ENCODE peak calls at places on chromosome 7, in eight cellular contexts. A is ACHN, O is amniotic stem cell, K is LoVo, Z is coronary artery, L is mesothelial cell of epicardium, C is NCI-H2107, G is amygdala. H is an unnamed sample.

GRCh38 chr7:47816647-47817046 is 131.6 kb downstream of the PKD1L1 start:
- DNase-seq in A (no peak), O (no peak), K (no peak), Z (no peak), L (no peak), C (no peak), G (no peak), H (no peak)

GRCh38 chr7:50595538-50596102 is 30.4 kb upstream of the DDC start:
- DNase-seq in A (peak; percentile 53), O (no peak), K (no peak), Z (no peak), L (no peak), C (no peak), G (peak; percentile 13), H (no peak)

GRCh38 chr7:120733143-120733542 is 124.8 kb downstream of the TSPAN12 start:
- DNase-seq in A (peak; percentile 82), O (no peak), K (no peak), Z (no peak), L (no peak), C (no peak), G (no peak), H (peak; percentile 48)

GRCh38 chr7:82729172-82730030 is 285.8 kb upstream of the CACNA2D1 start:
- DNase-seq in A (peak; percentile 68), O (peak; percentile 13), K (peak; percentile 45), Z (no peak), L (no peak), C (peak; percentile 15), G (no peak), H (no peak)

GRCh38 chr7:133167300-133167699 is 85.4 kb upstream of the CHCHD3 start:
- DNase-seq in A (no peak), O (no peak), K (no peak), Z (no peak), L (no peak), C (no peak), G (no peak), H (no peak)

GRCh38 chr7:48144291-48144768 is 26.9 kb upstream of the ABCA13 start:
- DNase-seq in A (no peak), O (no peak), K (peak; percentile 94), Z (no peak), L (no peak), C (no peak), G (no peak), H (no peak)

GRCh38 chr7:73900286-73900685 is 39.3 kb downstream of the TMEM270 start:
- DNase-seq in A (no peak), O (no peak), K (no peak), Z (peak; percentile 92), L (no peak), C (no peak), G (no peak), H (no peak)

GRCh38 chr7:33781167-33781566 is 124.2 kb upstream of the BMPER start:
- DNase-seq in A (no peak), O (no peak), K (no peak), Z (no peak), L (no peak), C (no peak), G (no peak), H (no peak)

GRCh38 chr7:55774327-55775050 is 88.1 kb downstream of the SEPTIN14 start:
- DNase-seq in A (no peak), O (no peak), K (no peak), Z (no peak), L (no peak), C (peak; percentile 54), G (no peak), H (no peak)

GRCh38 chr7:78020131-78020873 is 221.7 kb downstream of the PHTF2 start:
- DNase-seq in A (peak; percentile 83), O (peak; percentile 83), K (peak; percentile 67), Z (peak; percentile 76), L (peak; percentile 45), C (peak; percentile 39), G (peak; percentile 34), H (peak; percentile 44)

GRCh38 chr7:3280445-3280844 is 20.6 kb upstream of the SDK1 start:
- DNase-seq in A (no peak), O (no peak), K (no peak), Z (no peak), L (no peak), C (no peak), G (no peak), H (no peak)

GRCh38 chr7:105101864-105102263 is 87.9 kb downstream of the KMT2E start:
- DNase-seq in A (no peak), O (no peak), K (no peak), Z (no peak), L (no peak), C (no peak), G (no peak), H (no peak)

GRCh38 chr7:87330316-87330715 is 15.1 kb upstream of the CROT start:
- DNase-seq in A (no peak), O (no peak), K (no peak), Z (no peak), L (no peak), C (no peak), G (no peak), H (no peak)

GRCh38 chr7:132893560-132893959 is 188.3 kb downstream of the CHCHD3 start:
- DNase-seq in A (no peak), O (no peak), K (no peak), Z (no peak), L (no peak), C (no peak), G (no peak), H (no peak)

GRCh38 chr7:106681815-106682495 is 21.0 kb upstream of the CCDC71L start:
- DNase-seq in A (peak; percentile 63), O (no peak), K (no peak), Z (no peak), L (no peak), C (no peak), G (no peak), H (peak; percentile 25)

GRCh38 chr7:22948770-22949169 is 65.2 kb downstream of the HYCC1 start:
- DNase-seq in A (no peak), O (no peak), K (no peak), Z (no peak), L (no peak), C (no peak), G (no peak), H (no peak)

GRCh38 chr7:165661-166369 is 26.6 kb upstream of the FAM20C start:
- DNase-seq in A (no peak), O (no peak), K (no peak), Z (no peak), L (no peak), C (no peak), G (no peak), H (no peak)

GRCh38 chr7:92158660-92159575 is 20.0 kb downstream of the LRRD1 start:
- DNase-seq in A (peak; percentile 56), O (peak; percentile 53), K (no peak), Z (no peak), L (no peak), C (no peak), G (no peak), H (peak; percentile 66)

GRCh38 chr7:81190997-81191747 is 272.3 kb upstream of the SEMA3C start:
- DNase-seq in A (peak; percentile 79), O (no peak), K (peak; percentile 43), Z (no peak), L (no peak), C (no peak), G (no peak), H (no peak)

GRCh38 chr7:139548302-139549028 is 25.0 kb downstream of the CLEC2L start:
- DNase-seq in A (no peak), O (no peak), K (no peak), Z (no peak), L (no peak), C (no peak), G (no peak), H (no peak)

GRCh38 chr7:101390901-101391301 is 28.2 kb downstream of the COL26A1 start:
- DNase-seq in A (no peak), O (no peak), K (no peak), Z (no peak), L (no peak), C (no peak), G (no peak), H (no peak)

GRCh38 chr7:158821173-158822021 is 7.9 kb downstream of the ESYT2 start:
- DNase-seq in A (peak; percentile 65), O (peak; percentile 51), K (peak; percentile 88), Z (no peak), L (no peak), C (no peak), G (no peak), H (peak; percentile 50)

GRCh38 chr7:64871761-64872160 is 31.3 kb upstream of the ZNF273 start:
- DNase-seq in A (no peak), O (no peak), K (no peak), Z (no peak), L (no peak), C (no peak), G (no peak), H (no peak)

GRCh38 chr7:107047902-107048782 is 3.6 kb downstream of the PRKAR2B start:
- DNase-seq in A (no peak), O (no peak), K (no peak), Z (no peak), L (no peak), C (no peak), G (no peak), H (no peak)

GRCh38 chr7:17936321-17936720 is 4.0 kb downstream of the SNX13 start:
- DNase-seq in A (no peak), O (no peak), K (no peak), Z (no peak), L (no peak), C (no peak), G (no peak), H (no peak)

GRCh38 chr7:133853706-133854276 is 273.3 kb upstream of the LRGUK start:
- DNase-seq in A (peak; percentile 100), O (peak; percentile 56), K (peak; percentile 80), Z (no peak), L (no peak), C (peak; percentile 82), G (no peak), H (peak; percentile 61)

GRCh38 chr7:2110586-2111396 is 122.0 kb downstream of the MAD1L1 start:
- DNase-seq in A (no peak), O (no peak), K (no peak), Z (no peak), L (no peak), C (no peak), G (no peak), H (no peak)

GRCh38 chr7:137771679-137772078 is 75.1 kb downstream of the DGKI start:
- DNase-seq in A (no peak), O (peak; percentile 26), K (no peak), Z (no peak), L (no peak), C (no peak), G (no peak), H (peak; percentile 49)

GRCh38 chr7:4700577-4701235 is 18.6 kb downstream of the FOXK1 start:
- DNase-seq in A (no peak), O (no peak), K (no peak), Z (no peak), L (no peak), C (no peak), G (no peak), H (no peak)

GRCh38 chr7:23863209-23863798 is 153.3 kb downstream of the STK31 start:
- DNase-seq in A (peak; percentile 48), O (no peak), K (peak; percentile 55), Z (no peak), L (no peak), C (no peak), G (no peak), H (peak; percentile 29)

GRCh38 chr7:150966002-150966401 is 12.1 kb downstream of the KCNH2 start:
- DNase-seq in A (peak; percentile 27), O (no peak), K (no peak), Z (no peak), L (no peak), C (no peak), G (no peak), H (no peak)

GRCh38 chr7:17390392-17390791 is 91.9 kb downstream of the AHR start:
- DNase-seq in A (no peak), O (no peak), K (no peak), Z (no peak), L (no peak), C (no peak), G (no peak), H (no peak)

GRCh38 chr7:5450549-5451327 is 27.1 kb upstream of the TNRC18 start:
- DNase-seq in A (peak; percentile 56), O (peak; percentile 29), K (no peak), Z (no peak), L (peak; percentile 76), C (no peak), G (no peak), H (no peak)

GRCh38 chr7:157392256-157393037 is 55.6 kb downstream of the DNAJB6 start:
- DNase-seq in A (no peak), O (no peak), K (no peak), Z (no peak), L (no peak), C (no peak), G (no peak), H (no peak)

H was measured in HS-5.